ENCODE peak calls at places on chromosomes 11 and 22, in four cellular contexts. Z is breast epithelium, D is small intestine, L is A549. J is an unnamed sample. For H3K4me1, the result is how much of the 10 kb centered on the place peaks cover.

GRCh38 chr11:117020873-117021564 is 77.2 kb downstream of the SIK3 start:
- DNase-seq in D (no peak), L (no peak), Z (no peak), J (no peak)

GRCh38 chr22:38758276-38758945 is 2.6 kb upstream of the SUN2 start:
- DNase-seq in L (no peak), D (no peak), Z (no peak), J (no peak)

GRCh38 chr22:20296598-20296997 is 23.3 kb downstream of the DGCR6L start:
- DNase-seq in L (no peak), Z (no peak), D (no peak), J (no peak)

GRCh38 chr11:75668508-75669297 is at the start of gene MAP6:
- DNase-seq in Z (no peak), L (peak), D (peak), J (no peak)

GRCh38 chr11:64751580-64751979 is 7.6 kb upstream of the RASGRP2 start:
- DNase-seq in Z (no peak), D (no peak), L (no peak), J (no peak)

GRCh38 chr11:112396092-112396491 is 135.4 kb upstream of the PLET1 start:
- DNase-seq in D (no peak), Z (no peak), L (no peak), J (no peak)

GRCh38 chr22:31313366-31314147 is 21.3 kb upstream of the PIK3IP1 start:
- DNase-seq in L (peak), D (peak), Z (peak), J (peak)

GRCh38 chr11:44186531-44186930 is 91.1 kb downstream of the EXT2 start:
- DNase-seq in L (no peak), D (no peak), Z (no peak), J (no peak)

GRCh38 chr11:18721576-18722292 is 4.3 kb downstream of the IGSF22 start:
- DNase-seq in L (peak), Z (no peak), D (peak), J (peak)

GRCh38 chr11:65522640-65523322 is 2.1 kb upstream of the SCYL1 start:
- DNase-seq in Z (no peak), D (no peak), L (no peak), J (no peak)

GRCh38 chr11:35126000-35126878 is 12.7 kb upstream of the CD44 start:
- DNase-seq in D (no peak), Z (no peak), L (no peak), J (no peak)
- H3K27ac ChIP-seq in D (no peak), Z (no peak), L (no peak), J (no peak)

GRCh38 chr11:16598032-16598431 is 140.4 kb upstream of the C11orf58 start:
- DNase-seq in Z (no peak), D (no peak), L (no peak), J (no peak)
- H3K4me3 ChIP-seq in Z (no peak), D (no peak), L (no peak), J (no peak)

GRCh38 chr11:96331556-96332168 is 11.3 kb downstream of the MAML2 start:
- DNase-seq in L (no peak), Z (no peak), D (no peak), J (no peak)
- H3K4me1 ChIP-seq in L (under half), Z (under half), D (under half), J (under half)

DNA sequence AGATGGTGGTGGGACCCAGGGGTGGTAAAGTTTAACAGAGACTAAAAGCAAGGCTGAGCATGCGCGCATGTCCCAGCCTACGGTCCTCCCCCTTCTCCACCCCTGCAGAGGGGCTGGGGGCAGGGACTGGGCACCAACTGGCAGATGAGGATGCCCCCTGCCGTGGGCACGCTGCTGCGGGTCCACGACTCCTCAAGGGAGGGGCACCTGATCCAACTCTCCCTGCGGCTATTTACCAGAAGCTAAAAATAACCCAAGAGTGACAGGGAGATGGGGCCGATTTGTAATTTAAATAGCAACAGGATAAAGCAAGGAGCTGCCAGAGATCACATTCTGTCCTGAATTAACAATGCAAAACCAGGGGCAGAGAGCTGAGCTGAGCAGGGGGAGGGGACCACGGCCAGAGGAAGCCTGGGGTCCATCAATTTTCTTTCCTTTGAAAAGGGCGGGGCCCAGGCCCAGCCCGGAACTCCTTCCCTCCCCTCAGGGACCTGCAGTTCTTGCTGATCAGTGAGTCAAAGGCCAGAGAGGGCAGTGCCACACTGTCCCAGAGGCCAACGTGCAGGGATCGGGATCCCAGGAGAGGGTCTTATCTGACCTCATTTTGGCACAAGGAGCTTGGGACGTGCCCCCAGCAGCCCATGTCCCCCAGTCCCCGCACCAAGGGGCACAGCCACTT is 8.1 kb upstream of the DGKZ start:
- DNase-seq in Z (no peak), D (no peak), L (no peak), J (peak)
- H3K27ac ChIP-seq in Z (peak), D (no peak), L (no peak), J (peak)

GRCh38 chr22:22111983-22112382 is 129.4 kb upstream of the TOP3B start:
- DNase-seq in Z (no peak), D (no peak), L (no peak), J (no peak)

GRCh38 chr22:22109693-22110466 is 127.3 kb upstream of the TOP3B start:
- DNase-seq in D (no peak), Z (no peak), L (no peak), J (peak)

GRCh38 chr22:22110548-22111266 is 128.1 kb upstream of the TOP3B start:
- DNase-seq in Z (no peak), D (peak), L (peak), J (peak)

GRCh38 chr22:22112533-22113294 is 130.1 kb upstream of the TOP3B start:
- DNase-seq in Z (no peak), L (no peak), D (no peak), J (no peak)

DNA sequence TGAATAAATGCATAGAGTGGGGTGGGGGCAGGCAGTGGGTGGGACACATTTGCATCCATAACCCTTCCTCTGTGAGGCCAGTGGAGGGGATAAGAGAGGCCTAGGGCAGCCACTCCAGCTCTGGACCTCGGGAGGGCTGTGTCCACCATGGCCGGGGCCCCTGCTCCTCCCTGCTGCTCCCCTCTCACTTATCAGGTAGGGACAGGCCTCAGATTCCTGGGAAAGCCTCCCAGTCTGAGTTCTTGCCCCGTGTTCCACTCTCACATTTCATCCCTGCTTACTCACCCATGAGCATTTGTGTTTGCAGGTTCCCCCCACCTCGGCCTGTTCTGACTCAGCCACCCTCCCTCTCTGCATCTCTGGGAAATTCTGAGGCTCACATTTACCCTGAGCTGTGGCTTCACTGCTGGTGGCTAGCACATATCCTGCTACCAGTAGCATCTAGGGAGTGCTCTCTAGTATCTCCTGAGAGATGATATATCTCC is 128.7 kb upstream of the TOP3B start:
- DNase-seq in L (peak), Z (no peak), D (no peak), J (no peak)
- H3K4me3 ChIP-seq in L (no peak), Z (no peak), D (no peak), J (no peak)

GRCh38 chr11:73325036-73325981 is 17.2 kb downstream of the ARHGEF17 start:
- DNase-seq in D (no peak), L (no peak), Z (no peak), J (no peak)

GRCh38 chr11:73324116-73324515 is 16.0 kb downstream of the ARHGEF17 start:
- DNase-seq in Z (no peak), D (no peak), L (no peak), J (no peak)

GRCh38 chr11:73322986-73323306 is 14.9 kb downstream of the ARHGEF17 start:
- DNase-seq in Z (no peak), D (no peak), L (no peak), J (no peak)

GRCh38 chr11:73323464-73323863 is 15.4 kb downstream of the ARHGEF17 start:
- DNase-seq in D (no peak), L (no peak), Z (no peak), J (no peak)

GRCh38 chr11:73324665-73325035 is 16.6 kb downstream of the ARHGEF17 start:
- DNase-seq in D (no peak), Z (no peak), L (no peak), J (no peak)
- H3K4me1 ChIP-seq in D (under half), Z (under half), L (under half), J (under half)